ENCODE peak calls at places on chromosomes 5 and 9, in four cellular contexts. G is fibroblast of lung, W is GM23338, D is right lobe of liver. F is an unnamed sample. For H3K4me1, the result is how much of the 10 kb centered on the place peaks cover.

GRCh38 chr5:76718381-76718832 is 2.5 kb downstream of the F2R start:
- DNase-seq in D (no peak), W (no peak), G (no peak), F (no peak)

GRCh38 chr5:168295574-168296201 is 4.2 kb downstream of the WWC1 start:
- DNase-seq in W (peak), D (no peak), G (peak), F (no peak)

GRCh38 chr9:36637491-36638270 is 65.0 kb downstream of the MELK start:
- DNase-seq in D (no peak), G (no peak), W (no peak), F (no peak)

GRCh38 chr9:27125936-27126335 is 16.9 kb downstream of the TEK start:
- DNase-seq in D (no peak), W (no peak), G (peak), F (no peak)

GRCh38 chr5:152542741-152543140 is 137.7 kb upstream of the NMUR2 start:
- DNase-seq in D (no peak), W (peak), G (peak), F (no peak)

GRCh38 chr9:133706651-133707050 is 31.5 kb downstream of the SARDH start:
- DNase-seq in G (peak), D (peak), W (no peak), F (no peak)

GRCh38 chr5:172762214-172763119 is 8.5 kb downstream of the DUSP1 start:
- DNase-seq in G (no peak), D (no peak), W (no peak), F (no peak)

GRCh38 chr9:35096035-35096849 is at the start of gene PIGO:
- DNase-seq in G (peak), D (peak), W (peak), F (peak)

GRCh38 chr9:114153761-114154596 is 1.4 kb upstream of the COL27A1 start:
- DNase-seq in G (no peak), W (peak), D (peak), F (no peak)

GRCh38 chr5:81006955-81007636 is 46.9 kb downstream of the RASGRF2 start:
- DNase-seq in D (no peak), W (no peak), G (no peak), F (no peak)

GRCh38 chr9:77978086-77978781 is 53.4 kb downstream of the GNAQ start:
- DNase-seq in G (no peak), W (no peak), D (no peak), F (no peak)

GRCh38 chr9:129285979-129286772 is 108.1 kb upstream of the IER5L start:
- DNase-seq in G (no peak), W (no peak), D (peak), F (peak)

GRCh38 chr5:14004598-14005394 is 60.3 kb upstream of the DNAH5 start:
- DNase-seq in D (no peak), G (peak), W (no peak), F (no peak)

GRCh38 chr5:111854196-111854595 is 97.2 kb upstream of the NREP start:
- DNase-seq in G (no peak), W (no peak), D (no peak), F (no peak)

GRCh38 chr5:157431544-157432200 is 28.3 kb upstream of the NIPAL4 start:
- DNase-seq in W (peak), D (no peak), G (peak), F (no peak)

GRCh38 chr9:36676823-36677521 is 104.3 kb downstream of the MELK start:
- DNase-seq in G (no peak), W (no peak), D (no peak), F (no peak)

GRCh38 chr5:127254729-127255284 is 35.8 kb upstream of the MEGF10 start:
- DNase-seq in W (no peak), G (peak), D (no peak), F (no peak)

GRCh38 chr9:121619989-121620673 is 31.3 kb upstream of the DAB2IP start:
- DNase-seq in D (no peak), W (no peak), G (no peak), F (no peak)

GRCh38 chr9:120894404-120895226 is 17.6 kb upstream of the PHF19 start:
- DNase-seq in D (no peak), W (peak), G (peak), F (peak)

GRCh38 chr9:116656535-116656934 is 30.6 kb upstream of the TRIM32 start:
- DNase-seq in W (no peak), D (no peak), G (no peak), F (no peak)

GRCh38 chr9:6552033-6552737 is 93.3 kb downstream of the GLDC start:
- DNase-seq in G (peak), D (no peak), W (peak), F (no peak)

GRCh38 chr5:132742158-132742557 is 4.8 kb upstream of the KIF3A start:
- DNase-seq in D (no peak), W (no peak), G (no peak), F (no peak)

GRCh38 chr5:115313052-115313451 is 16.6 kb upstream of the CCDC112 start:
- DNase-seq in W (peak), D (no peak), G (no peak), F (no peak)

DNA sequence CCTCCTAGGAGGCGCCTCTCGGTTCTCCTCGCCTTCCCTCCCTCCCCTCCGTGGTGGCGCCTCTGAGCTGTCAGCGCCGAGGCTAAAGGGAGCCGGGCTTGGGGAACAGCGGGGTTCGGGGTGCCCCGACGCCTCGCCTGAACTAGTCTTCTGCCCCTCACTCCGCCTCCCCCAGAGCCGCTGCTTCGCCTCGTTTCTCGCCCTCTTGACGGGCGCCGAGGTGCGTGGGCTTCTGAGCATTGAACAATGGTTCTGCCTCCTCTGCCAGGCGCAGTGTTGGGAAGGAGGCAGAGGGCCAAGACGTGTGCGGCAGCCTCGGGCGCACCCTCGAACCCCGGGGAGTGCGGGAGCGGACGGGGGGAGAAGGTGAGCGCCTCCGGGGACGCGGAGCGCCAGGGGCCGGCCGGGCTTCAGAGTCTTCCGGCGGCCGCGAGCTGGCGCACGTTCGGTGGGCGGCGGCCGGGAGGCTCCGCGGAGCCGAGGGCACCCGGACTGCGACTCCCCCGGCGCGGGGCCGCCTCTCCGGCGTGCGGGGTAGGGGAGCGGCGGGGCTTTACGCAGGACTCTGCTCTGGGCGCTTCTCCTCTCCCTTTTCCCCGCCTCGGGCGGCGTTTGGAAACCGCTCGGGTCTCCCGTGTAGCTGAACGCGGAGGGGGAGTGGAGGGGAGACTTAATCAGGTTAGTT is 916 bp downstream of the VLDLR start:
- DNase-seq in G (no peak), D (peak), W (peak), F (peak)
- H3K27ac ChIP-seq in G (peak), D (peak), W (no peak), F (peak)

GRCh38 chr5:143062379-143062778 is 292.2 kb downstream of the ARHGAP26 start:
- DNase-seq in D (no peak), W (no peak), G (no peak), F (no peak)
- H3K4me1 ChIP-seq in D (under half), W (under half), G (half or more), F (half or more)

GRCh38 chr5:57113486-57113885 is 60.4 kb upstream of the GPBP1 start:
- DNase-seq in D (no peak), G (no peak), W (no peak), F (no peak)

GRCh38 chr5:57117601-57118000 is 56.3 kb upstream of the GPBP1 start:
- DNase-seq in W (no peak), D (no peak), G (no peak), F (no peak)

GRCh38 chr5:57106661-57107060 is 67.2 kb upstream of the GPBP1 start:
- DNase-seq in G (no peak), D (no peak), W (no peak), F (no peak)

DNA sequence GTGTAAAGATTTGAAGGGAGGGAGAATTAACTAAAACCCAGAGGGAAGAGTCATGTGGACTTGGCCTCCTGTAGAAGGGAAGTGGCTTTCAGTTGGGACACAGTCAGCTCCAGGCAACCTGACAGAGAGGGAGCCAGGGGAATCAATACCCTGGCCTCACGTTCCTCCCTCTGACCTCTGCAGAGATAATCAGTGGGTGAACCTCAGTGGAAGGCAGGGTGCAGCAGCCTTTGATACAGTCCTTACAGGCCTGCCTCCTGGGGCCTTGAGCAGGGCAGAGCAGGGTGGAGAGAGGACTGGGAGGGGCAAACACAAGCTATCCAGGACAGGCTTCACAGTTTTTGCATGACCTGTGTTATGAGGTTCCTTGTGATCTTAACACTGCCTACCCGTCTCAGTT is 61.9 kb upstream of the GPBP1 start:
- DNase-seq in D (peak), W (no peak), G (no peak), F (no peak)
- TF ChIP-seq CTCF in D (no peak), W (no peak), G (no peak), F (no peak)

GRCh38 chr5:149371296-149371962 is 7.7 kb downstream of the IL17B start:
- DNase-seq in G (peak), D (peak), W (peak), F (peak)
- H3K27ac ChIP-seq in G (no peak), D (no peak), W (no peak), F (peak)

GRCh38 chr9:89462817-89463216 is 35.1 kb downstream of the SEMA4D start:
- DNase-seq in G (no peak), W (peak), D (no peak), F (no peak)
- H3K4me1 ChIP-seq in G (under half), W (half or more), D (under half), F (under half)

GRCh38 chr9:2341956-2342355 is 279.6 kb upstream of the VLDLR start:
- DNase-seq in G (no peak), W (no peak), D (no peak), F (no peak)
- TF ChIP-seq CTCF in G (no peak), W (no peak), D (no peak), F (no peak)